ENCODE peak calls at places on chromosomes 4 and X, in six cellular contexts. G is HL-60; T is RCC 7860; F is cerebellum; I is activated naive CD4-positive, alpha-beta T cell treated with anti-CD3 and anti-CD28 coated beads for 36 hours; W is mesendoderm. R is an unnamed sample.

GRCh38 chr4:64158648-64159326 is 250.5 kb downstream of the TECRL start:
- DNase-seq in G (peak; percentile 43), T (peak; percentile 42), F (peak; percentile 38), I (peak; percentile 71), W (peak; percentile 82), R (peak; percentile 44)

GRCh38 chr4:13322681-13323101 is 161.4 kb downstream of the RAB28 start:
- DNase-seq in G (no peak), T (no peak), F (no peak), I (no peak), W (no peak), R (no peak)

GRCh38 chr4:103907414-103907813 is 187.6 kb upstream of the TACR3 start:
- DNase-seq in G (no peak), T (no peak), F (no peak), I (no peak), W (no peak), R (no peak)

GRCh38 chrX:24242649-24243556 is 71.0 kb downstream of the SUPT20HL2 start:
- DNase-seq in G (peak; percentile 16), T (no peak), F (peak; percentile 7), I (no peak), W (peak; percentile 38), R (peak; percentile 29)

GRCh38 chr4:5137927-5138326 is 86.6 kb downstream of the STK32B start:
- DNase-seq in G (no peak), T (peak; percentile 59), F (no peak), I (no peak), W (no peak), R (no peak)

GRCh38 chrX:386768-387575 is at the start of gene PPP2R3B:
- DNase-seq in G (peak; percentile 86), T (peak; percentile 97), F (peak; percentile 99), I (peak; percentile 98), W (peak; percentile 98), R (peak; percentile 97)

GRCh38 chr4:40121515-40121914 is 64.9 kb downstream of the N4BP2 start:
- DNase-seq in G (peak; percentile 21), T (peak; percentile 74), F (no peak), I (peak; percentile 51), W (peak; percentile 27), R (no peak)

GRCh38 chr4:182454440-182455013 is 211.3 kb downstream of the TENM3 start:
- DNase-seq in G (no peak), T (no peak), F (no peak), I (no peak), W (no peak), R (no peak)

GRCh38 chrX:1442016-1442665 is 10.6 kb downstream of the ASMTL start:
- DNase-seq in G (no peak), T (no peak), F (no peak), I (no peak), W (no peak), R (no peak)

GRCh38 chrX:16825306-16826035 is 39.2 kb downstream of the TXLNG start:
- DNase-seq in G (no peak), T (no peak), F (no peak), I (no peak), W (no peak), R (no peak)

GRCh38 chrX:46330513-46330912 is 214.7 kb downstream of the ZNF674 start:
- DNase-seq in G (no peak), T (no peak), F (no peak), I (no peak), W (no peak), R (no peak)

GRCh38 chr4:86160423-86160822 is 199.4 kb downstream of the MAPK10 start:
- DNase-seq in G (no peak), T (no peak), F (no peak), I (no peak), W (peak; percentile 84), R (no peak)

GRCh38 chrX:102846544-102847236 is 90.4 kb upstream of the RAB40AL start:
- DNase-seq in G (no peak), T (peak; percentile 42), F (no peak), I (no peak), W (no peak), R (no peak)

GRCh38 chr4:184937745-184938144 is 80.5 kb upstream of the HELT start:
- DNase-seq in G (no peak), T (no peak), F (no peak), I (no peak), W (no peak), R (peak; percentile 20)

R was measured in colonic mucosa.